ENCODE peak calls at places on chromosomes 5 and 9, in five cellular contexts. P is K562, R is SK-N-SH, D is GM12878, K is HepG2. G is an unnamed sample.

GRCh38 chr9:131757549-131757948 is 17.7 kb upstream of the RAPGEF1 start:
- DNase-seq in D (no peak), P (no peak), R (no peak), K (no peak), G (no peak)

GRCh38 chr5:95841914-95842812 is 19.6 kb upstream of the GLRX start:
- DNase-seq in K (peak; percentile 47), P (no peak), R (no peak), D (no peak), G (no peak)

GRCh38 chr5:148911386-148911785 is 85.0 kb downstream of the ADRB2 start:
- DNase-seq in D (no peak), P (no peak), R (no peak), K (no peak), G (no peak)

GRCh38 chr5:14148890-14149671 is 5.9 kb downstream of the TRIO start:
- DNase-seq in K (peak; percentile 83), R (no peak), P (no peak), D (no peak), G (no peak)

GRCh38 chr9:109887079-109887478 is 107.1 kb downstream of the PALM2AKAP2 start:
- DNase-seq in K (no peak), D (no peak), R (no peak), P (no peak), G (no peak)

GRCh38 chr5:149820536-149821503 is 90.7 kb downstream of the PPARGC1B start:
- DNase-seq in D (no peak), K (no peak), P (no peak), R (no peak), G (no peak)

GRCh38 chr9:137149942-137150484 is 11.1 kb downstream of the GRIN1 start:
- DNase-seq in K (no peak), R (no peak), D (no peak), P (no peak), G (peak; percentile 71)

GRCh38 chr9:23556459-23556858 is 269.6 kb downstream of the ELAVL2 start:
- DNase-seq in D (no peak), P (no peak), R (no peak), K (no peak), G (no peak)

GRCh38 chr5:173530547-173530946 is 85.9 kb downstream of the BOD1 start:
- DNase-seq in R (no peak), D (no peak), P (peak; percentile 31), K (peak; percentile 16), G (peak; percentile 22)

GRCh38 chr5:126095001-126095400 is 328.2 kb upstream of the GRAMD2B start:
- DNase-seq in R (no peak), K (no peak), P (no peak), D (no peak), G (no peak)

GRCh38 chr5:66540078-66540477 is 56.1 kb upstream of the MAST4 start:
- DNase-seq in P (no peak), K (no peak), D (no peak), R (no peak), G (no peak)

GRCh38 chr5:21452429-21452828 is 1400.7 kb downstream of the CDH12 start:
- DNase-seq in K (peak; percentile 3), R (no peak), D (no peak), P (no peak), G (no peak)

GRCh38 chr9:97577051-97577450 is 56.1 kb downstream of the TSTD2 start:
- DNase-seq in K (no peak), D (no peak), R (no peak), P (no peak), G (no peak)

GRCh38 chr9:89527084-89527483 is 29.2 kb upstream of the SEMA4D start:
- DNase-seq in K (no peak), P (no peak), R (no peak), D (no peak), G (no peak)

GRCh38 chr9:131776473-131776872 is 36.6 kb upstream of the RAPGEF1 start:
- DNase-seq in R (no peak), K (peak; percentile 32), P (peak; percentile 67), D (no peak), G (no peak)

GRCh38 chr9:35938474-35939145 is 19.3 kb downstream of the OR2S2 start:
- DNase-seq in K (no peak), P (no peak), D (no peak), R (no peak), G (no peak)

GRCh38 chr5:95130951-95131350 is 153.9 kb downstream of the MCTP1 start:
- DNase-seq in D (no peak), P (no peak), R (no peak), K (no peak), G (peak; percentile 5)

GRCh38 chr9:110106698-110107097 is 101.3 kb downstream of the C9orf152 start:
- DNase-seq in R (peak; percentile 61), D (no peak), P (no peak), K (no peak), G (no peak)

GRCh38 chr5:34410411-34411139 is 245.6 kb upstream of the RAI14 start:
- DNase-seq in K (no peak), P (no peak), R (no peak), D (no peak), G (no peak)

GRCh38 chr5:158970569-158971014 is 129.1 kb downstream of the EBF1 start:
- DNase-seq in R (no peak), P (no peak), D (no peak), K (no peak), G (no peak)

GRCh38 chr5:132656774-132657355 is 1.1 kb upstream of the IL13 start:
- DNase-seq in D (no peak), K (no peak), P (no peak), R (no peak), G (no peak)

DNA sequence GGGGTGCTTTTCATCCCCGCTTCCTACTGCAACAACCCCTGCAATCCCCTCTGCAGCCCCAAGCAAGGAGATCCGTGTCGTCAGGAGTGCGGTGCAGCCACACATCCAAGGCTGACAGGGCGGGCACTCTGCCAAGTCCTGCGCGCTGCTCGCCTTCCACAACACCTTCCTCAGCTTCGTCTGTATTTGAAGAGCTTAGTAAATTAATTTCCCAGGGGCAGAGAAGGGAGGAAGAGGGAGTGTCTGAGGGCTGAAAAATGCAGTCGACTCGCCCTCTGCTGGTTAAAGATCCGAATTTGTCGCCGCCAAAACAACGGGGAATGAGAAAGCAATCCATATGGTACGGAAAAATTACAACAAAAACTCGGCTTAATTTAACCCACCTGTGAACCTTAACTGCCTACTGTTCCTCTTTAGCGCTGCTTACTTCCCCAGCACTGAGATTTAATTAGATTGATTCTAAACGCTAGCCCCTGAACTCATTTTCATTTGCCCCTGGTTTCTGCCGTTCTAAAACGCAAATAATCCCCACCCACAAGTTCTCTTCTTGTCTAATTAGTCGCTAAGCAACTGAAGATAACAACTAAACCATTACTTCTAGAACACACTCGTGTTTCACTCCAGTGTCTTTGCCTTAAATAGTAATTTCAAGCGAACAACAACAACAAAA is 10.9 kb upstream of the PCDHB1 start:
- DNase-seq in D (no peak), K (no peak), P (no peak), R (peak; percentile 68), G (peak; percentile 75)
- TF ChIP-seq CHD2 in D (no peak), K (no peak), P (no peak), R (peak; percentile 54), G (no peak)

GRCh38 chr5:177116631-177117373 is 16.8 kb upstream of the NSD1 start:
- DNase-seq in R (no peak), K (no peak), D (no peak), P (peak; percentile 93), G (no peak)
- H3K4me3 ChIP-seq in R (no peak overlapping the region), K (no peak overlapping the region), D (no peak overlapping the region), P (no peak overlapping the region), G (no peak overlapping the region)

DNA sequence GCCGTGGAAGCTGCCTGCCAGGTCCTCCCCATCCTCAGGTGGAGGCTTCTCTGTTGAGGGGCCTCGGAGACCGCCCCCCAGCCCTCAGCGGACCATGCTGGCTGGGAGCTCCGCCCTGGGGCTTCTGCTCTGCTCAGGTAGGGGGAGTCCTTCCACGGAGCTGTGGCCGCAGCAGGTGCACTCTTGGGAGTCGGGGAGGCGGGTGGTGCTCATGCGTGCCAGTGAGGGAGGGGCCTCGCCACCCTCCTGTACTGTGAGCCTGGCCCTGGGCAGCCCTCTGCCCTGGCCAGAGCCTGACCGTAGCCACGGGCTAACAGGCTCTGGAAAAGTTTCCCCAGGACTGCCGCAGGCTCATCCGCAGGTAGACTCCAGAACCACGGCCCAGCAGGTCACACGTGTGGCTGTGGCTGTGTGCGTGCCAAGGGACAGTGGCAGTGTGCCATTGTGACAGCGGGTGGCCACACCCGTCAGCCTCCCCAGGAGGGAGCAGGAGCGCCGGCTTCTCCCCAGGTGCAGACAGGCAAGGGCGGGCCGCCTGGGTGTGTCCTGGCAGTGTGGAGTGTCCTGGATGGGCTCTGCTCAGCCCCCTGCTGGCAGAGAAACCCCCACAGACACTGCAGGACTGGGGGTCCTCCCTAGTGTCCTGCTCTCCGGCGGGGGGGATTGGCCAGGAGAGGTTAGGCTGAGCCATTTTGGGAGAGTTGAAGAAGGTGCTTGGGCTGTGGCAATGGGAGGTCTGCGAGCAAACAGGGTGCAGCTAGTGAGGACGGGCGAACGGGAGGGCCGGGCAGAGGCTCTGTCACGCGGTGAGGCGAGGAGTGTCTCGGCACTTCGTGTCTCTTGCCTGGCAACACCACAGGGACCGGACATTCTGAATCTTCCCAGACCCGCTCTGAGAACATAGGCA is 29.5 kb downstream of the TPPP start:
- DNase-seq in D (no peak), R (no peak), P (no peak), K (no peak), G (no peak)
- TF ChIP-seq CHD2 in D (no peak), R (no peak), P (no peak), K (no peak), G (no peak)

DNA sequence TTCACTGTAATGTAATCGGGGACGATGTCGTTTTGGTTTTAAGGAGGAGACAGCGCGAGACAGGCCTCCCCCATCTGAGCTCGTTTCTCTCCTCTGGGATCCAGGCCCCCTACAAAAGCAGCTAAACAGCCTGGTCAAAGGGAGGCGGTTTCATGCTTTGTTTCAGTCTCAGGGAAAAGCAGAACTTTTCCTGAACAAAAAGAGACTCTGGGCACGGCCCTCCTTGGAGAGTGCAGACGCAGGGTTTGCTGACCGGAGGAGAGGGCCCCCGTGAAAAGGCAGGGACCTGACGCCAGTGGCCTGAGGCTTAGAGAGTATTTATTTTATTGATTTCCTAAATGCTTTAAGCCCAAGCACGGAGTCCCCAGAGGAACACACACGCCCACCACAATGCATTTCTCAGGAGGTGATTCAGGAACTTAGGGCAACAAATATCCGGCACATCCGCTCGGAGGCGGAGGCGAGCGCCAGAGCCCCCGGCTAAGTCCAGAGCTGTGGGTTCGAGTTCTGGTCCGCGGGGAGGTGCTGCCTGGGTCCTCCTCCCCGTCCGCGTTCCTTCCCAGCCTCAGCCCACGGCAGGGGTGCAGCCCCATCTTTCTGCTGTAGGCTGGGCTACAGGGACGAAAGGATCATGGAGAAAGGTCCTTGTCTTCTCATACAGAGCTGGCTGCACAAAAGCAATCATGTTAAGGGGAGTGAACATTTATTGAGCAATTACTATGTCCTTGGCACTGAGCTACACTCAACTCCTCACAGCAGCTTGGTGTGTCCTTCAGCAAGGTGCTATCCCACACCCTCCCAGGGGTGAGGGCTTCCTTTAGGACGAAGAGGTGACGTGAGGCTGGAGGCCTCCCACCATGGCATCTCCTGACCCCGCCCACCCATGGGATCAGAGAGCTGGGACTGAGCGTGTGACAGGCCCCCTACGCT is 40.0 kb downstream of the PTGES start:
- DNase-seq in R (no peak), D (no peak), P (no peak), K (no peak), G (no peak)
- H3K4me3 ChIP-seq in R (no peak overlapping the region), D (no peak overlapping the region), P (no peak overlapping the region), K (no peak overlapping the region), G (no peak overlapping the region)

GRCh38 chr9:34555002-34555348 is 32.2 kb upstream of the ENHO start:
- DNase-seq in D (no peak), R (peak; percentile 83), P (no peak), K (no peak), G (no peak)
- TF ChIP-seq CHD2 in D (no peak), R (peak; percentile 48), P (no peak), K (no peak), G (no peak)